ENCODE peak calls at places on chromosomes 4 and X, in four cellular contexts. F is astrocyte, B is left ventricle myocardium inferior, K is lung. X is an unnamed sample. For H3K4me1, the result is how much of the 10 kb centered on the place peaks cover.

GRCh38 chr4:147078362-147078761 is 132.7 kb upstream of the TTC29 start:
- DNase-seq in B (no peak), F (no peak), K (no peak), X (no peak)

GRCh38 chr4:143025111-143025704 is 159.5 kb upstream of the USP38 start:
- DNase-seq in K (no peak), F (peak), B (no peak), X (no peak)

GRCh38 chr4:25970691-25971427 is 56.8 kb downstream of the SMIM20 start:
- DNase-seq in B (no peak), K (no peak), F (peak), X (peak)

GRCh38 chrX:31436424-31436823 is 364.6 kb upstream of the FTHL17 start:
- DNase-seq in F (no peak), B (no peak), K (no peak), X (no peak)

GRCh38 chr4:141220271-141220654 is 432 bp upstream of the ZNF330 start:
- DNase-seq in F (peak), B (no peak), K (no peak), X (no peak)

GRCh38 chr4:54645830-54646229 is 11.9 kb upstream of the KIT start:
- DNase-seq in F (no peak), B (no peak), K (no peak), X (no peak)

GRCh38 chrX:135410861-135411627 is 10.7 kb upstream of the SMIM10L2A start:
- DNase-seq in K (no peak), B (no peak), F (no peak), X (no peak)

GRCh38 chr4:3871181-3871852 is 105.1 kb downstream of the ADRA2C start:
- DNase-seq in K (no peak), B (no peak), F (no peak), X (no peak)

GRCh38 chr4:156779774-156780173 is 191.8 kb downstream of the PDGFC start:
- DNase-seq in K (no peak), F (peak), B (no peak), X (no peak)

GRCh38 chr4:108035691-108036090 is 46.0 kb downstream of the HADH start:
- DNase-seq in K (no peak), F (no peak), B (no peak), X (peak)

GRCh38 chr4:4226606-4227438 is at the start of gene OTOP1:
- DNase-seq in K (no peak), F (no peak), B (no peak), X (no peak)

GRCh38 chrX:103758555-103758954 is 18.1 kb upstream of the PLP1 start:
- DNase-seq in K (no peak), B (no peak), F (no peak), X (no peak)

GRCh38 chr4:44016582-44017421 is 431.8 kb downstream of the KCTD8 start:
- DNase-seq in F (peak), K (no peak), B (no peak), X (no peak)

GRCh38 chrX:11899091-11899490 is 141.1 kb downstream of the MSL3 start:
- DNase-seq in B (no peak), K (no peak), F (peak), X (no peak)

GRCh38 chr4:150962245-150962644 is 52.8 kb downstream of the LRBA start:
- DNase-seq in K (no peak), B (no peak), F (no peak), X (no peak)

GRCh38 chr4:78984593-78984992 is 45.4 kb upstream of the PAQR3 start:
- DNase-seq in F (no peak), K (no peak), B (no peak), X (no peak)

GRCh38 chr4:79917246-79917645 is 155.8 kb downstream of the ANTXR2 start:
- DNase-seq in F (peak), B (no peak), K (peak), X (peak)

GRCh38 chr4:150181536-150181935 is 103.3 kb downstream of the DCLK2 start:
- DNase-seq in F (peak), B (no peak), K (no peak), X (no peak)

GRCh38 chrX:1600406-1601050 is 9.1 kb downstream of the AKAP17A start:
- DNase-seq in F (no peak), K (no peak), B (no peak), X (no peak)

GRCh38 chr4:128461300-128462103 is 173.9 kb upstream of the PGRMC2 start:
- DNase-seq in K (no peak), B (no peak), F (peak), X (no peak)

GRCh38 chr4:91280551-91281290 is 1023.0 kb upstream of the GRID2 start:
- DNase-seq in F (no peak), K (no peak), B (no peak), X (no peak)

GRCh38 chr4:72076562-72076961 is 44.8 kb downstream of the NPFFR2 start:
- DNase-seq in B (no peak), K (no peak), F (peak), X (no peak)

GRCh38 chr4:167428172-167428571 is 193.9 kb upstream of the SPOCK3 start:
- DNase-seq in B (no peak), K (no peak), F (peak), X (no peak)

GRCh38 chr4:55951191-55951922 is 2.6 kb downstream of the CEP135 start:
- DNase-seq in K (no peak), B (no peak), F (no peak), X (no peak)

GRCh38 chr4:118967393-118967792 is 78.7 kb downstream of the SYNPO2 start:
- DNase-seq in K (no peak), F (peak), B (no peak), X (no peak)

GRCh38 chr4:108355523-108356208 is 186.9 kb upstream of the LEF1 start:
- DNase-seq in B (no peak), K (no peak), F (peak), X (no peak)

GRCh38 chrX:45320191-45320590 is 119.5 kb upstream of the DIPK2B start:
- DNase-seq in F (no peak), B (no peak), K (no peak), X (no peak)

GRCh38 chr4:173057442-173057841 is 111.2 kb upstream of the GALNT7 start:
- DNase-seq in K (no peak), F (no peak), B (no peak), X (no peak)

GRCh38 chr4:81405900-81406401 is 65.8 kb downstream of the RASGEF1B start:
- DNase-seq in K (peak), B (no peak), F (peak), X (peak)

GRCh38 chrX:64093761-64094160 is 111.7 kb downstream of the AMER1 start:
- DNase-seq in F (no peak), K (no peak), B (no peak), X (no peak)

GRCh38 chr4:8504279-8505007 is 63.9 kb downstream of the TRMT44 start:
- DNase-seq in K (no peak), F (no peak), B (no peak), X (peak)

GRCh38 chrX:47751670-47752069 is 85.0 kb upstream of the ZNF81 start:
- DNase-seq in K (no peak), F (no peak), B (peak), X (peak)

GRCh38 chr4:73311428-73311827 is 52.8 kb upstream of the ANKRD17 start:
- DNase-seq in B (no peak), F (peak), K (no peak), X (no peak)

GRCh38 chr4:26782830-26783202 is 77.8 kb upstream of the STIM2 start:
- DNase-seq in B (no peak), K (no peak), F (no peak), X (no peak)

GRCh38 chrX:41338422-41338821 is 4.5 kb downstream of the DDX3X start:
- DNase-seq in B (no peak), K (no peak), F (no peak), X (no peak)

GRCh38 chr4:80710748-80711451 is 319.6 kb upstream of the BMP3 start:
- DNase-seq in F (no peak), B (no peak), K (no peak), X (no peak)

GRCh38 chr4:7828926-7829325 is 110.7 kb downstream of the AFAP1 start:
- DNase-seq in K (no peak), B (no peak), F (peak), X (no peak)

GRCh38 chrX:15808254-15808653 is 18.0 kb downstream of the ZRSR2 start:
- DNase-seq in B (no peak), K (no peak), F (no peak), X (no peak)

GRCh38 chr4:56804551-56804950 is 16.9 kb downstream of the SPINK2 start:
- DNase-seq in F (peak), B (no peak), K (no peak), X (no peak)

GRCh38 chr4:108272566-108272965 is 103.8 kb upstream of the LEF1 start:
- DNase-seq in K (no peak), F (peak), B (no peak), X (no peak)

DNA sequence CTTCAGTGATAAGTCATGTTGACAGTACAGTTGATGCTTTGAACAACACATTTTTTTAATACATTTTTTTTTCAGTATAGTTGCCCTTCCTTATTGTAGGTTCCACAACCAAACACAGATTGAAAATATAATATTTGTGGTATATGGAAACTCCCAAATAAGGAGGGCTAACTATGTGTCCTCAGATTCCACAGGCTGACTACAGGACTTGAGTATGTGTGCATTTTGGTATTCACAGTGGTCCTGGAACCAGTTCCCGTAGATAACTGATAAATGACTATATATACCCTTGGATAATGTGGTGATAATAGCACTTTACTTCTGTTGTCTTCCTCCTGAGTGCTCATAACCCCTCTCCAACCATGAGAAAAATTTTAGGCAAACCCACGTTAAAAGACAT is 111.6 kb upstream of the NUDT6 start:
- DNase-seq in B (no peak), F (peak), K (no peak), X (no peak)
- H3K4me1 ChIP-seq in B (under half), F (under half), K (under half), X (under half)

GRCh38 chr4:174946246-174946645 is 28.1 kb downstream of the ADAM29 start:
- DNase-seq in B (no peak), F (no peak), K (no peak), X (no peak)
- H3K27ac ChIP-seq in B (no peak), F (no peak), K (no peak), X (no peak)

GRCh38 chr4:1725521-1725920 is 4.2 kb downstream of the TACC3 start:
- DNase-seq in F (no peak), K (no peak), B (peak), X (no peak)
- H3K4me1 ChIP-seq in F (under half), K (under half), B (half or more), X (under half)

GRCh38 chr4:10232114-10232513 is 115.5 kb upstream of the WDR1 start:
- DNase-seq in B (no peak), F (no peak), K (no peak), X (no peak)
- H3K27ac ChIP-seq in B (no peak), F (no peak), K (no peak), X (peak)

DNA sequence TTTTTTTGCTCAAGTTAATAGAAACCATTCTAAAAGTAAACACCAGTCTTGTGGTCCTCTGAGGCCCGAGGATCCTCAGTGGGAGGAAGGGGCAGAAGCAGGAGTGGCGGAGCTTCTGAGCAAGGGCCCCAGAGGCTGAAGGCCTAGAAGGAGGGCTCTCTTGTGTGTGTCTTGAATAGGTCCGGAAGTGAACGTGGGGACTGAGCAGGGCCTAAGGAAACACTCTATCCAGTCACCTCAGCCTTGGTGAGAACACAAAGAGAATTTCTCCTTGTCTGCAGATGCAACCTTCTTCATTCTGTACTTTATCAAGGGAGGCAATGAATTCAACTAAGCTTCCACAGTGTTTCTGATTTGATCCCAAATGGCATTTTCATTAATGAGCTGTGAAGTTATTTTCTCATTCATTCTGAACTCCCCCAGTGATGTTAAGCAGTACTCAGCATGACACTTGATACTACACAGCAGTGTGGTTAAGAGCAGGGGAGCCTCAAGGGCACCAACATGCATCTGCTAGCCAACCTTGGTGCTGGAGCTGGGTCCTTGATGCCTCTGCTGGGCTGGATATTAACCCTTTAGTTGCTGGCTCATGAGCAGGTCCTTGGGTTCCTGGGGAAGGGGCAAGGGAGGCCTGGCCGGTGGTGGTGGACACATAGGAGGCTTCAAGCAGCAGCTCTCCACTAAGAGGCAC is 64.7 kb downstream of the RBM47 start:
- DNase-seq in K (no peak), F (no peak), B (no peak), X (no peak)
- H3K4me1 ChIP-seq in K (under half), F (under half), B (under half), X (under half)

X was measured in transverse colon.